ENCODE peak calls at places on chromosomes 5 and 9, in eight cellular contexts. H is anterior cingulate cortex; N is pancreas; Y is stimulated activated effector memory CD8-positive, alpha-beta T cell treated with anti-CD3 and anti-CD28 coated beads, Interleukin-12 subunit alpha, Interleukin-12 subunit beta, amount 100 ng/mL, for 72 hours; O is NCI-H460; G is NCI-H187; J is AG08396; U is putamen. P is an unnamed sample.

GRCh38 chr9:113957778-113958430 is 81.8 kb downstream of the ZNF618 start:
- DNase-seq in H (no peak), O (no peak), Y (no peak), J (peak; percentile 69), U (no peak), N (no peak), G (no peak), P (peak; percentile 86)

GRCh38 chr9:109588415-109588814 is 90.3 kb upstream of the PTPN3 start:
- DNase-seq in G (no peak), O (no peak), U (no peak), J (no peak), N (no peak), Y (no peak), H (no peak), P (no peak)

GRCh38 chr9:4515958-4516375 is 25.7 kb downstream of the SLC1A1 start:
- DNase-seq in H (peak; percentile 6), O (no peak), Y (no peak), J (no peak), U (no peak), N (no peak), G (no peak), P (no peak)

GRCh38 chr9:21854119-21854518 is 51.7 kb downstream of the MTAP start:
- DNase-seq in O (no peak), U (no peak), G (no peak), N (no peak), Y (no peak), J (no peak), H (no peak), P (no peak)

GRCh38 chr5:151745071-151745705 is 13.2 kb downstream of the ATOX1 start:
- DNase-seq in J (peak; percentile 59), G (no peak), U (peak; percentile 80), H (peak; percentile 86), O (peak; percentile 56), Y (peak; percentile 76), N (no peak), P (peak; percentile 76)

GRCh38 chr5:176543428-176544182 is 5.5 kb upstream of the CDHR2 start:
- DNase-seq in J (peak; percentile 67), U (peak; percentile 65), N (peak; percentile 78), G (peak; percentile 23), H (peak; percentile 58), O (peak; percentile 43), Y (peak; percentile 86), P (peak; percentile 53)

GRCh38 chr9:127176631-127177030 is 54.2 kb upstream of the ANGPTL2 start:
- DNase-seq in N (no peak), O (no peak), U (no peak), Y (no peak), J (no peak), G (no peak), H (no peak), P (no peak)

GRCh38 chr5:33684760-33685159 is 207.0 kb downstream of the ADAMTS12 start:
- DNase-seq in Y (no peak), J (no peak), U (no peak), O (no peak), H (no peak), G (no peak), N (no peak), P (no peak)

GRCh38 chr5:122091942-122092600 is 14.0 kb upstream of the LOX start:
- DNase-seq in N (no peak), Y (no peak), U (no peak), G (no peak), H (no peak), O (peak; percentile 19), J (no peak), P (peak; percentile 42)

GRCh38 chr9:83701769-83702168 is 6.0 kb downstream of the UBQLN1 start:
- DNase-seq in J (peak; percentile 36), Y (no peak), H (no peak), U (no peak), G (no peak), N (no peak), O (no peak), P (no peak)

GRCh38 chr5:17805426-17805825 is 171.2 kb downstream of the TAF11L14 start:
- DNase-seq in O (no peak), G (no peak), H (no peak), Y (no peak), N (no peak), U (no peak), J (no peak), P (no peak)

GRCh38 chr5:55923873-55924500 is 70.8 kb downstream of the IL6ST start:
- DNase-seq in N (no peak), Y (no peak), U (no peak), J (no peak), G (no peak), O (no peak), H (no peak), P (no peak)

GRCh38 chr5:50751064-50751657 is 84.7 kb downstream of the PARP8 start:
- DNase-seq in J (peak; percentile 30), Y (no peak), N (no peak), O (peak; percentile 46), U (peak; percentile 8), G (peak; percentile 41), H (no peak), P (peak; percentile 66)

GRCh38 chr9:76321185-76321828 is 72.9 kb downstream of the RFK start:
- DNase-seq in U (no peak), Y (no peak), N (no peak), J (peak; percentile 50), H (no peak), G (no peak), O (no peak), P (peak; percentile 64)

GRCh38 chr9:26656003-26656940 is 236.3 kb downstream of the CAAP1 start:
- DNase-seq in U (peak; percentile 22), H (peak; percentile 44), O (peak; percentile 29), G (no peak), Y (no peak), N (no peak), J (peak; percentile 32), P (peak; percentile 6)

GRCh38 chr9:131728961-131729360 is 10.9 kb downstream of the RAPGEF1 start:
- DNase-seq in Y (peak; percentile 78), J (no peak), N (no peak), G (no peak), O (no peak), U (no peak), H (no peak), P (no peak)

GRCh38 chr5:126108505-126108904 is 314.7 kb upstream of the GRAMD2B start:
- DNase-seq in H (no peak), O (no peak), Y (no peak), G (no peak), U (no peak), N (no peak), J (no peak), P (no peak)

GRCh38 chr5:96743065-96743768 is 64.5 kb downstream of the ERAP1 start:
- DNase-seq in O (no peak), J (peak; percentile 22), H (no peak), Y (no peak), N (no peak), U (no peak), G (no peak), P (peak; percentile 38)

GRCh38 chr5:10538103-10538788 is 25.6 kb upstream of the ANKRD33B start:
- DNase-seq in N (no peak), O (no peak), G (no peak), H (no peak), J (no peak), U (peak; percentile 60), Y (no peak), P (no peak)

GRCh38 chr5:45454114-45454513 is 242.1 kb downstream of the HCN1 start:
- DNase-seq in H (no peak), G (no peak), N (no peak), U (peak; percentile 40), J (peak; percentile 3), O (no peak), Y (no peak), P (no peak)

GRCh38 chr9:69829484-69829883 is 8.9 kb downstream of the CFAP95 start:
- DNase-seq in O (no peak), N (no peak), U (no peak), H (no peak), J (no peak), Y (no peak), G (no peak), P (no peak)

GRCh38 chr5:59764361-59764760 is 129.2 kb downstream of the PDE4D start:
- DNase-seq in Y (no peak), N (no peak), G (no peak), O (no peak), J (no peak), U (no peak), H (no peak), P (no peak)

GRCh38 chr5:9149988-9150387 is 395.9 kb downstream of the SEMA5A start:
- DNase-seq in H (no peak), J (peak; percentile 15), G (no peak), N (no peak), O (no peak), Y (no peak), U (no peak), P (no peak)

GRCh38 chr5:62722360-62722759 is 143.7 kb downstream of the LRRC70 start:
- DNase-seq in H (no peak), Y (no peak), J (no peak), O (no peak), N (no peak), U (no peak), G (no peak), P (no peak)

GRCh38 chr9:32884482-32884881 is 101.1 kb downstream of the TMEM215 start:
- DNase-seq in U (no peak), G (no peak), O (no peak), N (no peak), H (no peak), Y (no peak), J (no peak), P (no peak)

GRCh38 chr9:106783121-106783520 is 79.8 kb upstream of the ZNF462 start:
- DNase-seq in N (no peak), G (no peak), U (no peak), O (no peak), J (no peak), Y (no peak), H (no peak), P (no peak)

GRCh38 chr9:126613656-126614055 is at the start of gene LMX1B:
- DNase-seq in Y (no peak), O (peak; percentile 57), N (no peak), J (no peak), H (no peak), G (no peak), U (no peak), P (peak; percentile 67)

GRCh38 chr5:164052536-164053090 is 547.2 kb downstream of the MAT2B start:
- DNase-seq in O (peak; percentile 92), H (no peak), U (no peak), G (no peak), Y (no peak), J (no peak), N (no peak), P (no peak)

GRCh38 chr9:74760031-74760700 is 127.6 kb downstream of the TRPM6 start:
- DNase-seq in J (peak; percentile 20), Y (no peak), H (no peak), G (no peak), U (no peak), O (peak; percentile 80), N (no peak), P (no peak)

GRCh38 chr9:136643596-136644342 is 18.9 kb upstream of the EGFL7 start:
- DNase-seq in G (no peak), O (no peak), H (no peak), U (no peak), N (no peak), J (no peak), Y (no peak), P (no peak)

GRCh38 chr5:14581891-14582796 is 552 bp downstream of the OTULINL start:
- DNase-seq in G (peak; percentile 17), J (no peak), O (no peak), Y (peak; percentile 87), U (no peak), H (no peak), N (peak; percentile 74), P (peak; percentile 58)

GRCh38 chr9:38084556-38084880 is 15.5 kb upstream of the SHB start:
- DNase-seq in J (no peak), H (peak; percentile 18), O (no peak), Y (no peak), U (no peak), N (no peak), G (no peak), P (no peak)

GRCh38 chr5:132019337-132019736 is 7.9 kb upstream of the ACSL6 start:
- DNase-seq in H (no peak), J (no peak), Y (peak; percentile 47), U (no peak), N (no peak), G (no peak), O (no peak), P (no peak)

GRCh38 chr9:91949946-91950664 is at the start of gene ROR2:
- DNase-seq in J (peak; percentile 73), N (peak; percentile 67), O (peak; percentile 24), H (no peak), Y (peak; percentile 81), U (no peak), G (no peak), P (peak; percentile 88)